ENCODE peak calls at places on chromosomes 5 and 9, in ten cellular contexts. F, Z, X, H, I, L, W, S, V and A are unnamed samples.

GRCh38 chr9:101524371-101524770 is 9.3 kb upstream of the RNF20 start:
- DNase-seq in F (no peak), Z (no peak), X (no peak), H (no peak), I (no peak), L (no peak), W (no peak), S (no peak), V (no peak), A (no peak)

GRCh38 chr9:22142681-22143080 is 133.6 kb upstream of the CDKN2B start:
- DNase-seq in F (no peak), Z (no peak), X (no peak), H (no peak), I (peak), L (no peak), W (no peak), S (no peak), V (no peak), A (no peak)

GRCh38 chr5:137750436-137750835 is 3.7 kb downstream of the HNRNPA0 start:
- DNase-seq in F (no peak), Z (no peak), X (no peak), H (no peak), I (no peak), L (no peak), W (no peak), S (no peak), V (no peak), A (no peak)

GRCh38 chr9:38620483-38621433 is at the start of gene ANKRD18A:
- DNase-seq in F (peak), Z (peak), X (peak), H (no peak), I (peak), L (peak), W (peak), S (no peak), V (no peak), A (peak)

GRCh38 chr5:89117131-89117644 is 234.2 kb upstream of the MEF2C start:
- DNase-seq in F (no peak), Z (no peak), X (no peak), H (no peak), I (no peak), L (no peak), W (no peak), S (no peak), V (no peak), A (peak)

GRCh38 chr5:1430121-1430795 is 15.0 kb downstream of the SLC6A3 start:
- DNase-seq in F (no peak), Z (peak), X (no peak), H (no peak), I (no peak), L (no peak), W (no peak), S (no peak), V (no peak), A (no peak)

GRCh38 chr9:75231167-75231566 is 142.9 kb downstream of the OSTF1 start:
- DNase-seq in F (no peak), Z (no peak), X (no peak), H (no peak), I (no peak), L (no peak), W (no peak), S (no peak), V (no peak), A (no peak)

GRCh38 chr9:90960941-90961340 is 159.3 kb downstream of the SYK start:
- DNase-seq in F (no peak), Z (no peak), X (no peak), H (no peak), I (no peak), L (no peak), W (no peak), S (no peak), V (no peak), A (no peak)

GRCh38 chr9:118395415-118395814 is 691.2 kb downstream of the TLR4 start:
- DNase-seq in F (no peak), Z (no peak), X (no peak), H (no peak), I (no peak), L (no peak), W (no peak), S (no peak), V (no peak), A (no peak)

GRCh38 chr9:113895526-113895925 is 19.4 kb downstream of the ZNF618 start:
- DNase-seq in F (no peak), Z (no peak), X (no peak), H (no peak), I (peak), L (no peak), W (no peak), S (no peak), V (no peak), A (no peak)

GRCh38 chr9:95018099-95018927 is 291.8 kb downstream of the AOPEP start:
- DNase-seq in F (no peak), Z (no peak), X (peak), H (no peak), I (peak), L (peak), W (no peak), S (peak), V (no peak), A (peak)

GRCh38 chr5:115816226-115817042 is at the start of gene CDO1:
- DNase-seq in F (peak), Z (peak), X (no peak), H (peak), I (peak), L (peak), W (peak), S (peak), V (no peak), A (peak)

GRCh38 chr9:91465420-91465819 is 41.8 kb upstream of the NFIL3 start:
- DNase-seq in F (no peak), Z (no peak), X (no peak), H (no peak), I (peak), L (no peak), W (no peak), S (no peak), V (no peak), A (no peak)

GRCh38 chr9:4550777-4551476 is 60.7 kb downstream of the SLC1A1 start:
- DNase-seq in F (no peak), Z (no peak), X (no peak), H (no peak), I (peak), L (no peak), W (no peak), S (no peak), V (no peak), A (no peak)

GRCh38 chr9:7770102-7770501 is 29.5 kb downstream of the DMAC1 start:
- DNase-seq in F (no peak), Z (no peak), X (no peak), H (no peak), I (no peak), L (no peak), W (no peak), S (no peak), V (no peak), A (no peak)

GRCh38 chr5:179160584-179160983 is 100.4 kb downstream of the ZNF354C start:
- DNase-seq in F (no peak), Z (no peak), X (no peak), H (no peak), I (peak), L (no peak), W (no peak), S (no peak), V (no peak), A (no peak)

GRCh38 chr9:38017149-38017884 is 51.7 kb downstream of the SHB start:
- DNase-seq in F (no peak), Z (no peak), X (peak), H (no peak), I (peak), L (peak), W (peak), S (no peak), V (no peak), A (no peak)

GRCh38 chr9:76716270-76716669 is 48.0 kb upstream of the PCA3 start:
- DNase-seq in F (no peak), Z (no peak), X (no peak), H (no peak), I (no peak), L (no peak), W (no peak), S (no peak), V (no peak), A (no peak)

GRCh38 chr9:133807037-133807436 is 68.9 kb upstream of the SARDH start:
- DNase-seq in F (no peak), Z (no peak), X (no peak), H (no peak), I (no peak), L (no peak), W (no peak), S (no peak), V (no peak), A (no peak)

GRCh38 chr9:121283856-121284732 is 16.1 kb downstream of the GSN start:
- DNase-seq in F (peak), Z (peak), X (no peak), H (peak), I (no peak), L (no peak), W (no peak), S (no peak), V (no peak), A (peak)

GRCh38 chr9:15961217-15961616 is 408.4 kb downstream of the CCDC171 start:
- DNase-seq in F (no peak), Z (no peak), X (no peak), H (no peak), I (no peak), L (no peak), W (no peak), S (no peak), V (no peak), A (no peak)

GRCh38 chr9:112174223-112174964 is 703 bp downstream of the SUSD1 start:
- DNase-seq in F (no peak), Z (peak), X (peak), H (no peak), I (peak), L (peak), W (peak), S (no peak), V (peak), A (peak)
- TF ChIP-seq POLR2A in F (no peak), Z (no peak), X (no peak), H (no peak), I (no peak), L (no peak), W (no peak), S (no peak), V (peak), A (no peak)

GRCh38 chr9:82209797-82210470 is 221.4 kb downstream of the SPATA31D1 start:
- DNase-seq in F (no peak), Z (no peak), X (no peak), H (no peak), I (peak), L (no peak), W (no peak), S (no peak), V (no peak), A (no peak)

GRCh38 chr9:82206946-82207345 is 218.4 kb downstream of the SPATA31D1 start:
- DNase-seq in F (no peak), Z (no peak), X (no peak), H (no peak), I (no peak), L (no peak), W (no peak), S (no peak), V (no peak), A (no peak)

GRCh38 chr9:82202808-82203207 is 214.2 kb downstream of the SPATA31D1 start:
- DNase-seq in F (no peak), Z (no peak), X (no peak), H (no peak), I (peak), L (no peak), W (no peak), S (no peak), V (no peak), A (no peak)

GRCh38 chr9:82208741-82209450 is 220.3 kb downstream of the SPATA31D1 start:
- DNase-seq in F (no peak), Z (no peak), X (no peak), H (no peak), I (peak), L (no peak), W (no peak), S (no peak), V (no peak), A (no peak)

DNA sequence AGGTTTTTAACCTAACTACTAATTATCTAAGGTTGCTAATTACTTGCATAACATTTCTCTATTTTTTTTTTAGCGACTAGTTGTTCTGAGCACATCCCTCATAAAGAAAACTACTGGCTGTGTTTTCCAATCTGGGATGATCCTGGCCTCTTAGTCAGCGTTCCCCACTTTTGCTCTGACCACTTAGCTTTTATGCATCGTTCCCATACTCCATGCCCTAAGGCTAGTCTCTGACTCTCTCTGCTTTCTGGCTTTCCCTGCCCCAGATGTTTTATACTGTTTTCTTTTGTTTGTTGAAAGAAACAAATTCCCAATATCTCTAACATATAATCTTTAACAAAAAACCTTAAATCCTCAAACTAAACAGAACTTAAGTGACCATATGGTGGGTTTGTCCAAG is 217.9 kb downstream of the SPATA31D1 start:
- DNase-seq in F (no peak), Z (no peak), X (no peak), H (no peak), I (no peak), L (no peak), W (no peak), S (no peak), V (no peak), A (no peak)
- TF ChIP-seq POLR2A in F (no peak), Z (no peak), X (no peak), H (no peak), I (no peak), L (no peak), W (no peak), S (no peak), V (no peak), A (no peak)

DNA sequence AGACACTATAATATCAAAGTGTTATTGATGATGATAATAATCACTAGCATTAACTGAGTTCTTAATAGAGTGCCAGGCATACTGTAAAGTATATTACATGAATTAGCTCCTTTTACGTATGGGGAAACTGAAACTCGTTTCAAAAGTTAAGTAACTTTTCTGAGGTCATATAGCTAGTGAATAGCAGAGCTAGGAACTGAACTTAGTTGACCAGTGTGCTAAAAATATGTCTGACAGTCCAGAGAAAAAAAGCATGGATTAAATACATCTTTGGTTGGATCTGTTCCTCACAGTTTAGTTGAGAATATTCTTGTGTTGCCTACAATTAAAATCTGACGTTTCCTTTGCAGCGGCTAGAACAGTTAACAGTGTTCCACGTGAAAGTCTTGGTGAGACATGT is 18.4 kb upstream of the CATSPER3 start:
- DNase-seq in F (no peak), Z (no peak), X (no peak), H (no peak), I (no peak), L (no peak), W (no peak), S (no peak), V (no peak), A (no peak)
- TF ChIP-seq POLR2A in F (no peak), Z (no peak), X (no peak), H (no peak), I (no peak), L (no peak), W (no peak), S (no peak), V (no peak), A (no peak)

DNA sequence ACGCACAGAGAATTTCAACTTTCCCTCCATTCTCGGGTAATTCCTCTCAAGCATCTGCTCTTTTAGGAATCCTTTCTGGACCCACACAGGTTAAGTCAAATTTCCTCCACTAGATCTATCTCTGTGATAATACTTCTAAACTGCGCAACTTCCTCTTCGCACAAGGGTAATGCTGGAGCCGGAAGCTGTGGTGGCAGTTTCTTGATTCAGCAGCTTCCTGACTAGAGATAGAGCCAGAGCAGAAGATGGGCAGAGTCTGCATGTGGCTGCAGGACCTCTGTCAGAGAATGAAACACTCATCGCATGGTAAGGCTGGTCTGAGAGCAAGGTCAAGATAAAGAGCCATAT is 11.1 kb upstream of the CDC42SE2 start:
- DNase-seq in F (no peak), Z (no peak), X (no peak), H (peak), I (no peak), L (peak), W (no peak), S (peak), V (peak), A (peak)
- TF ChIP-seq POLR2A in F (no peak), Z (peak), X (no peak), H (no peak), I (no peak), L (no peak), W (no peak), S (no peak), V (peak), A (peak)

DNA sequence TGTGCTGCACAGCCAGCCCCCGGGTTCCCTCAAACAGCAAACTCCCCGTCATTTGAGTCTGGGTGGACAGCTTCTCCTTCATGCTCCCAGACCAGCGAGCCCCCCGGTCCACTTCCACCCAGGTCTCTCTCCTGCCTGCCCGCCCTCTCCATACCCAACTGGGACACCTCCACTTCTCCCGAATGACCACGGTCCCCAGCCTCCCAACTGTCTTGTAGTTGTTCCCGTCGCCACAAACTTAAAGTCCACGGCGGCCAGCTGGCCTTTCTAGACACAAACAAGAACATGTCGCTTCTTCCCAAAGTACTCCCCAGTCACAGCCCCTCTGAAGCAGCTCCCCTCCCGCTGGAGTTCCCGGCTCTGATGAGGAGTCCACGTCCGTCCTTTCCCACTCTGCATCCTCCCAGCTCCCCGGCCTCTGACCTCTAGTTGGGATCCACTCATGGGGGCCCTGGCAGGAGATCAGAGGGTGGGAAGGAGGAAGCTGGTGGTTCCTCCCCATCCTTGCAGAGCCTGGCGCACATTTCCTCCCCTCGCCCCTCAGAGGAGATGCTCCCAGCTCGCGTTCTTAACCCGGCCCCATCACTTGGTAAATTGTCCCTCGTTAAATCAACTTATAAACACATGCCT is 24.1 kb upstream of the PPP1R26 start:
- DNase-seq in F (no peak), Z (no peak), X (no peak), H (no peak), I (no peak), L (no peak), W (no peak), S (no peak), V (no peak), A (no peak)
- TF ChIP-seq POLR2A in F (no peak), Z (no peak), X (no peak), H (no peak), I (no peak), L (no peak), W (no peak), S (no peak), V (no peak), A (no peak)

DNA sequence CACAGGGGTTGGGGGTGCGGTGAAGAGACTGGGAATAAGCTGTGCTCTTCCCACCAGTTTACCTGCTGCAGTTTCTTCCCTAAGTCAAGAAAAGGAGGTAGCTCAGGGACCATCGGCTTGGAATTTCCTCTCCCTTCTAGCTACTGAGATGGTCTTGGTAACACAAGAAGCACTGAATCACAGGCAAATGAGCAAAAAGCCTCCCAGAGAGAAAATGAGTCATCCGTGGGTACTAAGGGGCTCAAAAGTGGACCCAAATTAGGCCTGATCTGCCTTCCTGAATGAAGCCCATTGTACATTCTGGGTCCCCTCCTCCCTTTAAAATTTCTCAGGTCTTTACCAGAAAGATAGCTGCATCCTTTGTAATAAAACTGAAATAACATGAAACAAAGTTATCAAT is 49.9 kb downstream of the PTPN3 start:
- DNase-seq in F (no peak), Z (no peak), X (no peak), H (no peak), I (peak), L (no peak), W (no peak), S (no peak), V (no peak), A (no peak)
- TF ChIP-seq POLR2A in F (no peak), Z (no peak), X (no peak), H (no peak), I (no peak), L (no peak), W (no peak), S (no peak), V (no peak), A (no peak)

GRCh38 chr9:125835655-125836054 is 88.5 kb downstream of the PBX3 start:
- DNase-seq in F (no peak), Z (no peak), X (no peak), H (no peak), I (no peak), L (no peak), W (no peak), S (no peak), V (no peak), A (no peak)

GRCh38 chr9:125825762-125826161 is 78.6 kb downstream of the PBX3 start:
- DNase-seq in F (no peak), Z (no peak), X (no peak), H (no peak), I (no peak), L (no peak), W (no peak), S (no peak), V (no peak), A (no peak)

GRCh38 chr9:125826850-125827249 is 79.7 kb downstream of the PBX3 start:
- DNase-seq in F (no peak), Z (no peak), X (no peak), H (no peak), I (no peak), L (no peak), W (no peak), S (no peak), V (no peak), A (no peak)

GRCh38 chr9:125829743-125830142 is 82.6 kb downstream of the PBX3 start:
- DNase-seq in F (no peak), Z (no peak), X (no peak), H (no peak), I (peak), L (peak), W (no peak), S (no peak), V (peak), A (peak)
- TF ChIP-seq POLR2A in F (no peak), Z (no peak), X (no peak), H (peak), I (no peak), L (no peak), W (no peak), S (no peak), V (no peak), A (peak)

DNA sequence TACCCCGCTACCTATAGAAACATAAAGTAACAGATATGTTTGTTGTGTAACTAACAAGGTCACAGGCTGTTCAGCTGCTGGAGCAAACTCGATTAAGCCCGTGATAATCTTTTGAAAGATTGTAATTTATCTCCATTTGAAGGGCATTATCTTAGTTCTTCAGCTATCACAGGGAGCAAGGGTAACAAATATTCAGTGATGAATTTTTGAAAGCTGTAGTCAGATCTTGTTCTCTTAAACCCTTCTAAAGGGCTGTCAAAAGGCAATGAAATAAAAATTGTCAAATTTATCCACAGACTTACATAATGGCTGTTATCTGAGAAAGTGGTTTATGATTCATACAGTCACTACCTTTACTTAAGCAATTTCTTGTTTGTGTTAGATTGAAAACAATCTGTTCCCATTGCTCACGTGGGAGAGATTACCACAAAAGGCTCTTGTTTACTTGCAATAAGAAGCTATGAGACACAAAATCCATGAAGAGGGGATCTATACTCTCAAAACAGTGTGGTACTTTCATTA is 78.3 kb upstream of the ZNF608 start:
- DNase-seq in F (no peak), Z (no peak), X (no peak), H (no peak), I (peak), L (no peak), W (no peak), S (no peak), V (no peak), A (no peak)
- TF ChIP-seq POLR2A in F (no peak), Z (no peak), X (no peak), H (no peak), I (no peak), L (no peak), W (no peak), S (no peak), V (no peak), A (no peak)